ENCODE peak calls at places on chromosomes 16 and 17, in six cellular contexts. One of them, this sample, is unnamed.

GRCh38 chr17:80619535-80620235 is 75.0 kb downstream of the RPTOR start:
- DNase-seq in IMR-90: peak
- DNase-seq in mesenchymal stem cell: no peak
- DNase-seq in H9: no peak
- DNase-seq in H1: no peak
- DNase-seq in neuronal stem cell: no peak
- DNase-seq in this sample: peak

GRCh38 chr16:4882633-4883285 is 35.5 kb downstream of the UBN1 start:
- DNase-seq in mesenchymal stem cell: peak
- DNase-seq in IMR-90: peak
- DNase-seq in neuronal stem cell: no peak
- DNase-seq in H1: no peak
- DNase-seq in H9: no peak
- DNase-seq in this sample: no peak

GRCh38 chr16:49575352-49576172 is 202.0 kb downstream of the C16orf78 start:
- DNase-seq in H9: peak
- DNase-seq in neuronal stem cell: no peak
- DNase-seq in mesenchymal stem cell: no peak
- DNase-seq in H1: no peak
- DNase-seq in IMR-90: no peak
- DNase-seq in this sample: peak

GRCh38 chr17:66906321-66907278 is 57.9 kb upstream of the CACNG4 start:
- DNase-seq in neuronal stem cell: peak
- DNase-seq in IMR-90: peak
- DNase-seq in H1: peak
- DNase-seq in mesenchymal stem cell: peak
- DNase-seq in H9: peak
- DNase-seq in this sample: peak

GRCh38 chr16:87468550-87468949 is 24.3 kb downstream of the ZCCHC14 start:
- DNase-seq in H9: no peak
- DNase-seq in H1: no peak
- DNase-seq in mesenchymal stem cell: no peak
- DNase-seq in neuronal stem cell: no peak
- DNase-seq in IMR-90: no peak
- DNase-seq in this sample: no peak

GRCh38 chr17:77409282-77410161 is 268.8 kb downstream of the SEC14L1 start:
- DNase-seq in neuronal stem cell: no peak
- DNase-seq in H1: no peak
- DNase-seq in IMR-90: peak
- DNase-seq in mesenchymal stem cell: peak
- DNase-seq in H9: peak
- DNase-seq in this sample: peak

GRCh38 chr17:16925461-16926060 is 46.4 kb downstream of the TNFRSF13B start:
- DNase-seq in neuronal stem cell: no peak
- DNase-seq in H9: no peak
- DNase-seq in IMR-90: no peak
- DNase-seq in mesenchymal stem cell: no peak
- DNase-seq in H1: no peak
- DNase-seq in this sample: no peak

GRCh38 chr16:81429045-81429521 is 15.5 kb upstream of the CMIP start:
- DNase-seq in mesenchymal stem cell: peak
- DNase-seq in neuronal stem cell: no peak
- DNase-seq in H9: peak
- DNase-seq in H1: no peak
- DNase-seq in IMR-90: peak
- DNase-seq in this sample: peak

GRCh38 chr16:72068930-72069329 is 5.9 kb downstream of the HPR start:
- DNase-seq in H1: no peak
- DNase-seq in neuronal stem cell: no peak
- DNase-seq in H9: no peak
- DNase-seq in mesenchymal stem cell: no peak
- DNase-seq in IMR-90: peak
- DNase-seq in this sample: no peak

GRCh38 chr17:48238933-48239602 is 131.5 kb downstream of the SNX11 start:
- DNase-seq in H1: no peak
- DNase-seq in H9: no peak
- DNase-seq in neuronal stem cell: no peak
- DNase-seq in mesenchymal stem cell: no peak
- DNase-seq in IMR-90: no peak
- DNase-seq in this sample: no peak
- H2BK5ac ChIP-seq in H1: no peak
- H2BK5ac ChIP-seq in H9: no peak
- H2BK5ac ChIP-seq in neuronal stem cell: no peak
- H2BK5ac ChIP-seq in mesenchymal stem cell: no peak
- H2BK5ac ChIP-seq in IMR-90: no peak
- H2BK5ac ChIP-seq in this sample: no peak

GRCh38 chr17:12485361-12485911 is 180.3 kb upstream of the MYOCD start:
- DNase-seq in IMR-90: peak
- DNase-seq in mesenchymal stem cell: peak
- DNase-seq in neuronal stem cell: no peak
- DNase-seq in H1: no peak
- DNase-seq in H9: no peak
- DNase-seq in this sample: peak
- H2BK5ac ChIP-seq in IMR-90: no peak
- H2BK5ac ChIP-seq in mesenchymal stem cell: no peak
- H2BK5ac ChIP-seq in neuronal stem cell: no peak
- H2BK5ac ChIP-seq in H1: no peak
- H2BK5ac ChIP-seq in H9: no peak
- H2BK5ac ChIP-seq in this sample: no peak

GRCh38 chr17:40553694-40554534 is 11.4 kb downstream of the CCR7 start:
- DNase-seq in mesenchymal stem cell: peak
- DNase-seq in H9: peak
- DNase-seq in IMR-90: peak
- DNase-seq in neuronal stem cell: no peak
- DNase-seq in H1: no peak
- DNase-seq in this sample: no peak
- H2BK5ac ChIP-seq in mesenchymal stem cell: no peak
- H2BK5ac ChIP-seq in H9: no peak
- H2BK5ac ChIP-seq in IMR-90: peak
- H2BK5ac ChIP-seq in neuronal stem cell: no peak
- H2BK5ac ChIP-seq in H1: no peak
- H2BK5ac ChIP-seq in this sample: no peak

GRCh38 chr16:53465606-53466290 is 31.5 kb downstream of the RBL2 start:
- DNase-seq in IMR-90: peak
- DNase-seq in neuronal stem cell: no peak
- DNase-seq in H9: no peak
- DNase-seq in mesenchymal stem cell: peak
- DNase-seq in H1: no peak
- DNase-seq in this sample: no peak
- H2BK5ac ChIP-seq in IMR-90: no peak
- H2BK5ac ChIP-seq in neuronal stem cell: no peak
- H2BK5ac ChIP-seq in H9: no peak
- H2BK5ac ChIP-seq in mesenchymal stem cell: no peak
- H2BK5ac ChIP-seq in H1: no peak
- H2BK5ac ChIP-seq in this sample: no peak

GRCh38 chr16:84617631-84618427 is at the start of gene COTL1:
- DNase-seq in mesenchymal stem cell: peak
- DNase-seq in neuronal stem cell: peak
- DNase-seq in H9: peak
- DNase-seq in H1: peak
- DNase-seq in IMR-90: peak
- DNase-seq in this sample: peak
- H2BK5ac ChIP-seq in mesenchymal stem cell: peak
- H2BK5ac ChIP-seq in neuronal stem cell: peak
- H2BK5ac ChIP-seq in H9: no peak
- H2BK5ac ChIP-seq in H1: peak
- H2BK5ac ChIP-seq in IMR-90: peak
- H2BK5ac ChIP-seq in this sample: peak

DNA sequence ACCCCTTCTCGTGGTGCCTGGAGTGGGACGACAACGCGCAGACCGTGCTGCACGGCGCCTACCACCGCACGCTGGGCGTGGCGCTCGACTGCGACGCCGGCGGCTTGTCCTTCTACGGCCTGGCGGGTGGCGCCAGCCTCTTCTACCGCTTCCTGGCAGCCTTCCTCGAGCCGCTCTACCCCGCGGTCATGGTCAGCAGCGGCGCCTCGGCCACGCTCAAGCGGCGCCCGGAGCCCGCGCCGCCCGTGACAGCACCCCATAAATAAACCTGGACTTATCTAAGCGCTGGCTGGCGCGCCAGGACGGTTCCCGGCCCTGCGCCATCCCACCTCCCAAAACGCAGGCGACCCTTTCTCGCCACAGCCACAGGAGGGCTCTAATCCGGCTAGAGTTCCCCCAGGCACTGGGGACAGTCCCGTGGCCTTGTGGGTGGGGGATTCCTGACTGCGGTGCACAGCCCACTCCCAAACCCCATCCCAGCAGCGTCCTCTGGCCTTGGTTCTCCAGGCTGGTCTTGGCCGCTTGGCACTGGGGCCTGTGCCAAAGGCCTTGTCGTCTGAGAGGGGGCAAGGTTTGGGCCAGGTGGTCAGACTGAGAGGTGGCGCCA is 10.2 kb upstream of the SLC16A5 start:
- DNase-seq in IMR-90: no peak
- DNase-seq in H9: peak
- DNase-seq in H1: no peak
- DNase-seq in neuronal stem cell: no peak
- DNase-seq in mesenchymal stem cell: no peak
- DNase-seq in this sample: no peak
- H2BK5ac ChIP-seq in IMR-90: peak
- H2BK5ac ChIP-seq in H9: no peak
- H2BK5ac ChIP-seq in H1: peak
- H2BK5ac ChIP-seq in neuronal stem cell: peak
- H2BK5ac ChIP-seq in mesenchymal stem cell: peak
- H2BK5ac ChIP-seq in this sample: peak

GRCh38 chr17:50129946-50130777 is at the start of gene SAMD14:
- DNase-seq in mesenchymal stem cell: peak
- DNase-seq in IMR-90: peak
- DNase-seq in neuronal stem cell: no peak
- DNase-seq in H9: no peak
- DNase-seq in H1: no peak
- DNase-seq in this sample: peak
- H2BK5ac ChIP-seq in mesenchymal stem cell: no peak
- H2BK5ac ChIP-seq in IMR-90: no peak
- H2BK5ac ChIP-seq in neuronal stem cell: peak
- H2BK5ac ChIP-seq in H9: no peak
- H2BK5ac ChIP-seq in H1: peak
- H2BK5ac ChIP-seq in this sample: peak